ENCODE peak calls at places on chromosomes 12 and 14, in five cellular contexts. R, T, V, S and M are unnamed samples.

GRCh38 chr12:110966081-110966760 is 45.8 kb upstream of the MYL2 start:
- DNase-seq in R (no peak), V (no peak), S (peak; percentile 19), T (no peak), M (no peak)

GRCh38 chr12:113289361-113289760 is 45.5 kb downstream of the SLC8B1 start:
- DNase-seq in T (no peak), R (no peak), V (no peak), S (no peak), M (no peak)

GRCh38 chr14:68682166-68683103 is 110.4 kb downstream of the ZFP36L1 start:
- DNase-seq in V (no peak), T (no peak), R (peak; percentile 95), S (no peak), M (peak; percentile 49)

GRCh38 chr12:64116969-64117368 is 105.1 kb downstream of the KICS2 start:
- DNase-seq in S (no peak), R (no peak), T (no peak), V (no peak), M (no peak)

GRCh38 chr12:55072093-55072492 is 52.3 kb downstream of the NEUROD4 start:
- DNase-seq in S (peak; percentile 60), T (peak; percentile 88), V (no peak), R (peak; percentile 65), M (peak; percentile 36)

GRCh38 chr12:3227076-3227975 is 150.1 kb downstream of the TSPAN9 start:
- DNase-seq in V (no peak), R (peak; percentile 36), T (no peak), S (no peak), M (no peak)

GRCh38 chr14:22231022-22231421 is 358.0 kb downstream of the DAD1 start:
- DNase-seq in T (no peak), R (peak; percentile 20), V (no peak), S (no peak), M (peak; percentile 15)

GRCh38 chr12:101924647-101925046 is 47.3 kb downstream of the DRAM1 start:
- DNase-seq in V (peak; percentile 46), R (peak; percentile 29), S (peak; percentile 83), T (no peak), M (no peak)

GRCh38 chr12:57006809-57007475 is 596 bp upstream of the ZBTB39 start:
- DNase-seq in S (no peak), R (no peak), T (no peak), V (no peak), M (no peak)

GRCh38 chr14:34732802-34733201 is 18.4 kb upstream of the CFL2 start:
- DNase-seq in S (no peak), T (no peak), V (no peak), R (no peak), M (no peak)

GRCh38 chr12:4849024-4849594 is 60.6 kb upstream of the KCNA1 start:
- DNase-seq in V (no peak), R (peak; percentile 58), T (no peak), S (peak; percentile 20), M (peak; percentile 48)

DNA sequence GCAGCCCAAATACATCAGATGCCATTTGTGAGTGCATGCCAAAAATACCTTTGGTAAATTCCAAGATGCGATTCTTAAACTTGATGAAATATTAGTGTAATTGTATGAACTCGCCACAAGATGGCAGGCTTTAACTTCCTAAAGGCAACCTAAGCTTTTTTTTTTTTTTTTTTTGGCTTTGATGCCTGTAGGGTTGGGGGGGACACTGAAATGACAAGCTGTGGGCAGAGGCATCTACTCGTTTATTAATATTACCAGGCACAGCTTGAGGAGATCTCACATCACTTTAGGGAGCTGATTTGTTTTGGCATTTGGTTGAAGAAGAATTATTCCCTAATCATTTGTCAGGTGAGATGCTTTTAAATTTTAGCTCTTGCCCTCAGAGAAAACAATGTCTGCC is 126.7 kb upstream of the CCDC196 start:
- DNase-seq in T (peak; percentile 44), V (no peak), R (peak; percentile 64), S (no peak), M (peak; percentile 37)
- TF ChIP-seq CTCF in T (peak; percentile 43), V (peak; percentile 43), R (peak; percentile 11), S (peak; percentile 69), M (peak; percentile 5)

DNA sequence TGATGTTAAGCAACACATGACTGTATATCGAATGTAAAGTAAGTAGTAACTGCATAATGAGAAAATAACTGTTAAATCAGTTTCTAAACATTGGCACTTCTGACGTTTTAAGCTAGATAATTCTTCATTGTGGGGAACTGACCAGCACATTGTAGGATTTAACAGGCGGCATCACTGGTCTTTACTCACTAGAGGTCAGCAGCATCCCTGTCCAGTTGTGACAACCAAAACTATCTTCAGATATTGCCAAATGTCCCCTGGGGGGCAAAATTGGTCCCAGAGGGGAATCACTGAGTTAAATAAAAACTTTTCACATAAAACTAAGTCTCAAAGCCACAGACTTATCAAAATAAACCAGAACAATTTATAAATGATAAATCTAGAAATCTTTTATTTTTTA is 65.3 kb downstream of the BLTP3B start:
- DNase-seq in V (no peak), T (no peak), S (no peak), R (peak; percentile 56), M (no peak)
- TF ChIP-seq CTCF in V (no peak), T (no peak), S (no peak), R (peak; percentile 21), M (no peak)

GRCh38 chr14:80924365-80925103 is 17.0 kb downstream of the CEP128 start:
- DNase-seq in V (no peak), R (no peak), T (no peak), S (no peak), M (no peak)

GRCh38 chr14:80930836-80931389 is 10.6 kb downstream of the CEP128 start:
- DNase-seq in T (peak; percentile 88), S (no peak), V (no peak), R (peak; percentile 93), M (peak; percentile 45)

GRCh38 chr14:80926706-80927384 is 14.7 kb downstream of the CEP128 start:
- DNase-seq in V (no peak), S (no peak), R (peak; percentile 11), T (no peak), M (no peak)

GRCh38 chr14:80930095-80930494 is 11.4 kb downstream of the CEP128 start:
- DNase-seq in S (no peak), V (no peak), T (no peak), R (no peak), M (no peak)

GRCh38 chr14:80927385-80927989 is 14.1 kb downstream of the CEP128 start:
- DNase-seq in S (no peak), T (no peak), V (no peak), R (peak; percentile 19), M (no peak)
- TF ChIP-seq CTCF in S (no peak), T (no peak), V (no peak), R (no peak), M (no peak)

GRCh38 chr12:752673-753400 is 458 bp downstream of the WNK1 start:
- DNase-seq in T (peak; percentile 60), V (peak; percentile 59), S (peak; percentile 45), R (peak; percentile 71), M (peak; percentile 74)
- TF ChIP-seq CTCF in T (no peak), V (peak; percentile 22), S (no peak), R (no peak), M (peak; percentile 10)

GRCh38 chr14:49942090-49942489 is 49.2 kb downstream of the ARF6 start:
- DNase-seq in T (no peak), S (no peak), V (no peak), R (no peak), M (no peak)

GRCh38 chr14:49944501-49944900 is 51.6 kb downstream of the ARF6 start:
- DNase-seq in R (no peak), V (no peak), T (no peak), S (no peak), M (no peak)

GRCh38 chr14:49946320-49947141 is 53.6 kb downstream of the ARF6 start:
- DNase-seq in R (no peak), V (no peak), T (no peak), S (no peak), M (no peak)

GRCh38 chr14:49940805-49941421 is 48.0 kb downstream of the ARF6 start:
- DNase-seq in T (peak; percentile 27), R (no peak), S (no peak), V (no peak), M (no peak)

DNA sequence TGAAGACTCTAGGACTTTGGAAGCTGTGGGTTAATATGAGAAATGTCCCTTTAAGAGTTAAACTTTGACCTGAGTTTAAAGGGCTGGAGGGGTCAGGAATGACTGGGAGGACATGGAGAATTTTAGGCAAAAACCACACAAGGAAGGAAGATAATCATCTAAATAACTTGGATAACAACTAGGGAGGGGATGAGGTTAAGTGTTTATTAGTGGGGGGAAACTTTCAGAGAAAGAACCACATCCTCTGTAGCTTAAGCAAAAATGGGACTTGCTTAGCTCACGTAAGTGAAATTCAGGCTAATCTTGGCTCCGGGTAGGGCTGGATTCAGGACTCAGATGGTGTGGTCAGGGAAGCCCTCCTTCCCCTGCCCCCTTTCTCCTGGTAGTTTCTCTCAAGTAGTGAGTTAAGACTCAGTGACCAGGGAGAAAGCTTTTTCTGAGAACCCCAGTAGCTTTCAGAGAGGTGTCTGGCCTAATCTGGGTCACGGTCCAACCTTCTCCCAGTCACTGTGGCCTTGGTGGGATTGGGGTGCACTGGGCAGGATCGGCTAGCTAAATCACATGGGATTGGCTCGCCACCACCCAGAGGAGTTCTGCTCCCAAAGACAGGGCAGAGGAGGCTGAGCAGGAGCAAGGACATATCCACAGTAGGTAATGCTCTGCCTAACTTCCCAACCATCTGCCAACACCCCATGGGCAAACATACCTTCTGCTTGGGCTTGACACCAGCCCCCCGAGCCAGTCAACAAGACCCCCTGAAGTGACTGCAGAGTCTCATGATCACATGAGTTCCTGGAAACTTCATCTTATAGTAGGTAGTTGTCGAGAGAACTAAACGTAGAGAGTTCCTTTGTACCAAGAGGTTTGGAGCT is 52.8 kb downstream of the ARF6 start:
- DNase-seq in V (no peak), S (no peak), T (no peak), R (no peak), M (no peak)
- TF ChIP-seq CTCF in V (no peak), S (no peak), T (no peak), R (no peak), M (no peak)